ENCODE peak calls at places on chromosomes 6 and 20, in six cellular contexts. One of them, this sample, is unnamed.

GRCh38 chr6:20569000-20569610 is 34.8 kb downstream of the CDKAL1 start:
- DNase-seq in colonic mucosa: no peak
- DNase-seq in transverse colon: no peak
- DNase-seq in AG04450: no peak
- DNase-seq in mucosa of descending colon: no peak
- DNase-seq in retinal pigment epithelial cell: peak; percentile 22
- DNase-seq in this sample: no peak

GRCh38 chr6:89966250-89966588 is 72.0 kb downstream of the GJA10 start:
- DNase-seq in retinal pigment epithelial cell: no peak
- DNase-seq in AG04450: no peak
- DNase-seq in mucosa of descending colon: no peak
- DNase-seq in colonic mucosa: no peak
- DNase-seq in transverse colon: no peak
- DNase-seq in this sample: no peak

GRCh38 chr6:137309078-137309762 is 90.0 kb upstream of the IFNGR1 start:
- DNase-seq in mucosa of descending colon: peak; percentile 89
- DNase-seq in colonic mucosa: peak; percentile 91
- DNase-seq in AG04450: no peak
- DNase-seq in retinal pigment epithelial cell: peak; percentile 56
- DNase-seq in transverse colon: peak; percentile 82
- DNase-seq in this sample: no peak

GRCh38 chr20:32206383-32207210 is 946 bp downstream of the PLAGL2 start:
- DNase-seq in retinal pigment epithelial cell: no peak
- DNase-seq in mucosa of descending colon: no peak
- DNase-seq in colonic mucosa: no peak
- DNase-seq in transverse colon: no peak
- DNase-seq in AG04450: no peak
- DNase-seq in this sample: no peak

GRCh38 chr6:71406871-71407860 is 118.6 kb downstream of the OGFRL1 start:
- DNase-seq in retinal pigment epithelial cell: no peak
- DNase-seq in AG04450: no peak
- DNase-seq in mucosa of descending colon: no peak
- DNase-seq in transverse colon: no peak
- DNase-seq in colonic mucosa: no peak
- DNase-seq in this sample: no peak

GRCh38 chr20:7790189-7790588 is 150.1 kb downstream of the HAO1 start:
- DNase-seq in transverse colon: no peak
- DNase-seq in retinal pigment epithelial cell: no peak
- DNase-seq in mucosa of descending colon: no peak
- DNase-seq in colonic mucosa: no peak
- DNase-seq in AG04450: no peak
- DNase-seq in this sample: no peak

GRCh38 chr6:170208651-170209353 is 82.1 kb downstream of the DLL1 start:
- DNase-seq in mucosa of descending colon: no peak
- DNase-seq in retinal pigment epithelial cell: no peak
- DNase-seq in AG04450: no peak
- DNase-seq in transverse colon: no peak
- DNase-seq in colonic mucosa: peak; percentile 10
- DNase-seq in this sample: no peak

GRCh38 chr6:81865712-81866111 is 113.2 kb upstream of the TENT5A start:
- DNase-seq in retinal pigment epithelial cell: no peak
- DNase-seq in mucosa of descending colon: no peak
- DNase-seq in AG04450: peak; percentile 77
- DNase-seq in transverse colon: no peak
- DNase-seq in colonic mucosa: no peak
- DNase-seq in this sample: no peak

GRCh38 chr20:59823030-59823423 is 110.4 kb downstream of the SYCP2 start:
- DNase-seq in retinal pigment epithelial cell: no peak
- DNase-seq in colonic mucosa: peak; percentile 13
- DNase-seq in transverse colon: no peak
- DNase-seq in AG04450: no peak
- DNase-seq in mucosa of descending colon: no peak
- DNase-seq in this sample: no peak

GRCh38 chr6:169887529-169888140 is 136.2 kb downstream of the ERMARD start:
- DNase-seq in AG04450: no peak
- DNase-seq in transverse colon: no peak
- DNase-seq in mucosa of descending colon: no peak
- DNase-seq in retinal pigment epithelial cell: no peak
- DNase-seq in colonic mucosa: no peak
- DNase-seq in this sample: no peak

GRCh38 chr20:35616465-35617396 is 1.1 kb downstream of the SPAG4 start:
- DNase-seq in colonic mucosa: peak; percentile 94
- DNase-seq in transverse colon: peak; percentile 93
- DNase-seq in retinal pigment epithelial cell: peak; percentile 97
- DNase-seq in mucosa of descending colon: peak; percentile 92
- DNase-seq in AG04450: peak; percentile 98
- DNase-seq in this sample: peak; percentile 59

GRCh38 chr6:47083586-47084047 is 41.5 kb upstream of the ADGRF1 start:
- DNase-seq in retinal pigment epithelial cell: no peak
- DNase-seq in colonic mucosa: peak; percentile 89
- DNase-seq in mucosa of descending colon: peak; percentile 88
- DNase-seq in AG04450: peak; percentile 38
- DNase-seq in transverse colon: peak; percentile 88
- DNase-seq in this sample: no peak

GRCh38 chr6:33036512-33036911 is 27.1 kb upstream of the HLA-DOA start:
- DNase-seq in mucosa of descending colon: no peak
- DNase-seq in AG04450: no peak
- DNase-seq in retinal pigment epithelial cell: no peak
- DNase-seq in colonic mucosa: no peak
- DNase-seq in transverse colon: no peak
- DNase-seq in this sample: no peak

GRCh38 chr20:39070484-39071231 is 108.5 kb downstream of the DHX35 start:
- DNase-seq in AG04450: no peak
- DNase-seq in colonic mucosa: no peak
- DNase-seq in retinal pigment epithelial cell: no peak
- DNase-seq in transverse colon: no peak
- DNase-seq in mucosa of descending colon: no peak
- DNase-seq in this sample: no peak

GRCh38 chr6:115783402-115784061 is 277.2 kb downstream of the FRK start:
- DNase-seq in retinal pigment epithelial cell: no peak
- DNase-seq in AG04450: no peak
- DNase-seq in colonic mucosa: no peak
- DNase-seq in mucosa of descending colon: no peak
- DNase-seq in transverse colon: no peak
- DNase-seq in this sample: no peak

DNA sequence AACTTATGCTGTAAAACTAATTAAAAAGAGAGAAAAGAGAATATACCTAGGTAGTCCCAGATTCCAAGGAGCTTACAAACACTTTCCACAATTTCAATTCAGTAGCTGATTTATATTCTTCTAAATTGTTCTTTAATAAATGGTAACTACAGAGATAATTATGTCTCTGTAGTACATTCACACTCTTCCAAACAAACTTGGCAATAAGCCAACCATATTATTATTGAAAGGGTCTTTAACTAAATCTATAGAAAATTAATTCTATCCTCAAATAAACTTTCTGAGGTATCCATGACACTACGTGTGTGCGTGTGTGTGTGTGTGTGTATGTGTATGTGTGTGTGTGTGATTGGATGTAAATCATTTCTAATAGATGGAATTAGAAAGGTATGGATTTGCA is 217.4 kb upstream of the EYS start:
- DNase-seq in AG04450: no peak
- DNase-seq in mucosa of descending colon: no peak
- DNase-seq in retinal pigment epithelial cell: no peak
- DNase-seq in transverse colon: no peak
- DNase-seq in colonic mucosa: no peak
- DNase-seq in this sample: no peak
- TF ChIP-seq CTCF in AG04450: no peak
- TF ChIP-seq CTCF in mucosa of descending colon: no peak
- TF ChIP-seq CTCF in retinal pigment epithelial cell: no peak
- TF ChIP-seq CTCF in transverse colon: no peak
- TF ChIP-seq CTCF in colonic mucosa: no peak
- TF ChIP-seq CTCF in this sample: no peak

GRCh38 chr6:14396826-14397517 is 279.4 kb downstream of the CD83 start:
- DNase-seq in mucosa of descending colon: peak; percentile 27
- DNase-seq in retinal pigment epithelial cell: no peak
- DNase-seq in AG04450: peak; percentile 16
- DNase-seq in colonic mucosa: no peak
- DNase-seq in transverse colon: peak; percentile 26
- DNase-seq in this sample: no peak
- TF ChIP-seq CTCF in mucosa of descending colon: no peak
- TF ChIP-seq CTCF in retinal pigment epithelial cell: peak; percentile 63
- TF ChIP-seq CTCF in AG04450: peak; percentile 48
- TF ChIP-seq CTCF in colonic mucosa: no peak
- TF ChIP-seq CTCF in transverse colon: no peak
- TF ChIP-seq CTCF in this sample: peak; percentile 34

GRCh38 chr20:13755809-13756208 is 28.9 kb downstream of the ESF1 start:
- DNase-seq in AG04450: no peak
- DNase-seq in colonic mucosa: no peak
- DNase-seq in mucosa of descending colon: no peak
- DNase-seq in transverse colon: no peak
- DNase-seq in retinal pigment epithelial cell: no peak
- DNase-seq in this sample: no peak
- TF ChIP-seq CTCF in AG04450: no peak
- TF ChIP-seq CTCF in colonic mucosa: no peak
- TF ChIP-seq CTCF in mucosa of descending colon: no peak
- TF ChIP-seq CTCF in transverse colon: no peak
- TF ChIP-seq CTCF in retinal pigment epithelial cell: no peak
- TF ChIP-seq CTCF in this sample: no peak

GRCh38 chr6:38929560-38929959 is 119.0 kb upstream of the GLP1R start:
- DNase-seq in colonic mucosa: no peak
- DNase-seq in AG04450: no peak
- DNase-seq in transverse colon: no peak
- DNase-seq in retinal pigment epithelial cell: no peak
- DNase-seq in mucosa of descending colon: no peak
- DNase-seq in this sample: no peak
- TF ChIP-seq CTCF in colonic mucosa: no peak
- TF ChIP-seq CTCF in AG04450: no peak
- TF ChIP-seq CTCF in transverse colon: no peak
- TF ChIP-seq CTCF in retinal pigment epithelial cell: no peak
- TF ChIP-seq CTCF in mucosa of descending colon: no peak
- TF ChIP-seq CTCF in this sample: no peak

DNA sequence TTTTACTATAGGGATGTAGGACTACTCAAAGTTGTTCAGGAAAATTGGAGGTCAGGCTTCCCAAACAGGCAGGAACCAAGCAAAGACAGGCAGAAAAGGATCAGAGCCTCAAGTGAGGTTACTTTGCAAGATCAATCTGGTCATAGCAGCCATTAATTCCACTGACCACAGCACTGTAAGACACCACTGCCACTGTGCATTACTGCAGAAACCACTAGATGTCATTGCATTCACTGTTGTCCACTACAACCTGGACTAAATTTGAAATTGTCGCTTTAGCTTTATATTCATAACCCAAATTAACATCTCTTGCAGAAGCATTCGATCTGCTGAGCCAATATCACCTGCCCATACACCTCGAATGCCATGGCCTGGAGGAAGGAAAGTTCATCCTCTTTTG is 126.9 kb upstream of the UFL1 start:
- DNase-seq in AG04450: no peak
- DNase-seq in retinal pigment epithelial cell: no peak
- DNase-seq in colonic mucosa: no peak
- DNase-seq in transverse colon: no peak
- DNase-seq in mucosa of descending colon: no peak
- DNase-seq in this sample: no peak
- TF ChIP-seq CTCF in AG04450: no peak
- TF ChIP-seq CTCF in retinal pigment epithelial cell: peak; percentile 54
- TF ChIP-seq CTCF in colonic mucosa: no peak
- TF ChIP-seq CTCF in transverse colon: no peak
- TF ChIP-seq CTCF in mucosa of descending colon: no peak
- TF ChIP-seq CTCF in this sample: peak; percentile 51

GRCh38 chr6:73801652-73802268 is 105.8 kb downstream of the CD109 start:
- DNase-seq in transverse colon: no peak
- DNase-seq in mucosa of descending colon: no peak
- DNase-seq in retinal pigment epithelial cell: no peak
- DNase-seq in colonic mucosa: no peak
- DNase-seq in AG04450: no peak
- DNase-seq in this sample: no peak

GRCh38 chr6:73802366-73802765 is 106.4 kb downstream of the CD109 start:
- DNase-seq in transverse colon: no peak
- DNase-seq in AG04450: no peak
- DNase-seq in retinal pigment epithelial cell: no peak
- DNase-seq in mucosa of descending colon: no peak
- DNase-seq in colonic mucosa: no peak
- DNase-seq in this sample: no peak

GRCh38 chr6:73800997-73801396 is 105.0 kb downstream of the CD109 start:
- DNase-seq in transverse colon: no peak
- DNase-seq in mucosa of descending colon: no peak
- DNase-seq in colonic mucosa: no peak
- DNase-seq in AG04450: no peak
- DNase-seq in retinal pigment epithelial cell: no peak
- DNase-seq in this sample: no peak

GRCh38 chr6:73798592-73798991 is 102.6 kb downstream of the CD109 start:
- DNase-seq in AG04450: peak; percentile 93
- DNase-seq in retinal pigment epithelial cell: peak; percentile 23
- DNase-seq in transverse colon: peak; percentile 14
- DNase-seq in colonic mucosa: peak; percentile 19
- DNase-seq in mucosa of descending colon: peak; percentile 30
- DNase-seq in this sample: no peak

DNA sequence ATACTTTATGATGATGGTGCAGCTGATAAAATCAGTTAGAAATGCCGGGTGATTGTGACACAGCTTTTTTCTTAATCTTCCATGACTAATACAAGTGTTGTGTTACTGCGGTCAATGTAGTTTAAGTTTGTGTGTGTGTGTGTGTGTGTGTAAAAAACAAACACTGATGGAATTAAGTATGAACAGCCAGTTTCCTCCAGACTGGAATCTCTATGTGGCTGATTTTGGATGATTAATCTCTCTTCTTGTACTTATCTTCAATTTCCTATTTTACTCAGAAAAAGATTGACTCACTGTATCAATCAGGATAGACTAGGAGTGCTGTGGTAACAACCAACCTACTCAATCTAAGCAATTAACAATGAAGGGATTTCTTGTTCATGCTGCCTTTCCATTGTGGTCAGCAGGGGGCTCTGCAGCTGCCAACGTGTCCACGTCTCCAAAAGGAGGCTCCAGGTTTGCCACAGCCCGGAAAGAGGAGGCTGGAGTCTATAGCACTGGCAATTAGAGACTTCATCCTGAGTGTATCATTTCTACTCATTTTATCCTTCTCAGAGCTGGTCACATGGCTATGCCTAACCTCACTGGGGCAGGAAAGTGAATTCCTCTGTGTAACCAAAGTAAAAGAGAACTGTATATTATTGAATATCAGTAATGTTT is 107.7 kb downstream of the CD109 start:
- DNase-seq in colonic mucosa: peak; percentile 20
- DNase-seq in transverse colon: peak; percentile 11
- DNase-seq in AG04450: peak; percentile 88
- DNase-seq in retinal pigment epithelial cell: peak; percentile 84
- DNase-seq in mucosa of descending colon: peak; percentile 32
- DNase-seq in this sample: peak; percentile 48
- TF ChIP-seq CTCF in colonic mucosa: peak; percentile 37
- TF ChIP-seq CTCF in transverse colon: peak; percentile 15
- TF ChIP-seq CTCF in AG04450: peak; percentile 66
- TF ChIP-seq CTCF in retinal pigment epithelial cell: peak; percentile 79
- TF ChIP-seq CTCF in mucosa of descending colon: no peak
- TF ChIP-seq CTCF in this sample: peak; percentile 64

GRCh38 chr6:30075094-30075986 is at the start of gene RNF39:
- DNase-seq in mucosa of descending colon: peak; percentile 66
- DNase-seq in colonic mucosa: peak; percentile 65
- DNase-seq in retinal pigment epithelial cell: no peak
- DNase-seq in AG04450: no peak
- DNase-seq in transverse colon: peak; percentile 42
- DNase-seq in this sample: no peak
- TF ChIP-seq CTCF in mucosa of descending colon: no peak
- TF ChIP-seq CTCF in colonic mucosa: no peak
- TF ChIP-seq CTCF in retinal pigment epithelial cell: peak; percentile 57
- TF ChIP-seq CTCF in AG04450: peak; percentile 36
- TF ChIP-seq CTCF in transverse colon: no peak
- TF ChIP-seq CTCF in this sample: peak; percentile 47

GRCh38 chr6:99822741-99823512 is 171.1 kb downstream of the MCHR2 start:
- DNase-seq in AG04450: peak; percentile 38
- DNase-seq in transverse colon: peak; percentile 12
- DNase-seq in mucosa of descending colon: peak; percentile 66
- DNase-seq in retinal pigment epithelial cell: peak; percentile 34
- DNase-seq in colonic mucosa: peak; percentile 55
- DNase-seq in this sample: peak; percentile 4
- TF ChIP-seq CTCF in AG04450: peak; percentile 56
- TF ChIP-seq CTCF in transverse colon: peak; percentile 22
- TF ChIP-seq CTCF in mucosa of descending colon: peak; percentile 17
- TF ChIP-seq CTCF in retinal pigment epithelial cell: peak; percentile 69
- TF ChIP-seq CTCF in colonic mucosa: peak; percentile 41
- TF ChIP-seq CTCF in this sample: peak; percentile 73